ENCODE peak calls at places on chromosomes 3 and 15, in ten cellular contexts. J, T, S, U, B, I, P, A, F and R are unnamed samples.

GRCh38 chr15:73983211-73983727 is 8.8 kb downstream of the STOML1 start:
- ATAC-seq in T (peak; percentile 45), B (peak; percentile 82), P (no peak), A (peak; percentile 81), S (no peak), U (no peak), J (peak; percentile 67), I (no peak), F (peak; percentile 48), R (peak; percentile 89)

GRCh38 chr3:123499316-123499715 is 50.4 kb upstream of the ADCY5 start:
- ATAC-seq in T (peak; percentile 22), B (no peak), A (no peak), S (no peak), J (no peak), F (no peak), I (no peak), U (no peak), P (no peak), R (no peak)

GRCh38 chr3:124814620-124815421 is 72.3 kb downstream of the ITGB5 start:
- ATAC-seq in A (no peak), T (peak; percentile 39), S (no peak), U (no peak), I (no peak), B (no peak), P (no peak), J (no peak), F (no peak), R (no peak)

GRCh38 chr15:65829150-65829764 is 37.2 kb upstream of the DENND4A start:
- ATAC-seq in T (peak; percentile 12), P (peak; percentile 25), S (peak; percentile 57), B (no peak), I (peak; percentile 37), F (no peak), U (peak; percentile 48), A (no peak), J (no peak), R (peak; percentile 61)

GRCh38 chr15:64763874-64764273 is 11.5 kb downstream of the RBPMS2 start:
- ATAC-seq in S (no peak), B (no peak), P (no peak), F (no peak), U (no peak), J (no peak), I (no peak), T (no peak), A (no peak), R (no peak)

GRCh38 chr3:114314259-114314658 is 20.4 kb downstream of the TIGIT start:
- ATAC-seq in J (no peak), F (no peak), I (no peak), A (no peak), T (no peak), S (no peak), U (peak; percentile 49), B (no peak), P (no peak), R (no peak)

GRCh38 chr3:105526349-105527111 is 159.8 kb downstream of the ALCAM start:
- ATAC-seq in P (no peak), A (no peak), T (no peak), S (no peak), J (no peak), U (no peak), I (no peak), F (no peak), B (no peak), R (peak; percentile 40)

GRCh38 chr3:24160424-24160823 is 215.3 kb downstream of the NR1D2 start:
- ATAC-seq in P (no peak), T (peak; percentile 33), B (peak; percentile 32), I (no peak), J (no peak), S (no peak), U (no peak), F (peak; percentile 45), A (no peak), R (peak; percentile 19)

GRCh38 chr15:29259233-29259632 is 10.4 kb downstream of the NSMCE3 start:
- ATAC-seq in J (no peak), U (no peak), T (no peak), I (no peak), F (no peak), B (peak; percentile 40), S (no peak), P (no peak), A (no peak), R (no peak)

GRCh38 chr3:4061854-4062360 is 241.3 kb upstream of the SETMAR start:
- ATAC-seq in A (no peak), J (no peak), P (no peak), I (no peak), T (no peak), F (no peak), S (no peak), B (no peak), U (no peak), R (no peak)

GRCh38 chr3:17433866-17434265 is 308.6 kb downstream of the TBC1D5 start:
- ATAC-seq in I (no peak), T (no peak), S (no peak), J (no peak), A (no peak), U (no peak), F (no peak), P (no peak), B (no peak), R (no peak)

GRCh38 chr15:68795298-68795848 is 25.3 kb downstream of the ANP32A start:
- ATAC-seq in P (peak; percentile 75), U (peak; percentile 46), T (peak; percentile 92), S (peak; percentile 55), I (peak; percentile 79), F (peak; percentile 97), B (no peak), A (peak; percentile 93), J (peak; percentile 96), R (no peak)

GRCh38 chr15:53843869-53844569 is 84.6 kb upstream of the WDR72 start:
- ATAC-seq in P (no peak), F (no peak), T (peak; percentile 44), A (no peak), U (no peak), J (no peak), B (no peak), S (no peak), I (no peak), R (no peak)

GRCh38 chr15:50262533-50262932 is 3.0 kb downstream of the HDC start:
- ATAC-seq in B (no peak), A (no peak), P (peak; percentile 44), J (no peak), S (peak; percentile 83), U (peak; percentile 86), I (peak; percentile 59), F (no peak), T (no peak), R (no peak)

GRCh38 chr15:39270221-39270835 is 310.6 kb upstream of the THBS1 start:
- ATAC-seq in U (no peak), I (no peak), S (no peak), B (no peak), F (no peak), J (no peak), P (no peak), T (no peak), A (no peak), R (no peak)

GRCh38 chr3:62837145-62837787 is 38.0 kb downstream of the CADPS start:
- ATAC-seq in I (no peak), F (no peak), A (peak; percentile 21), T (no peak), B (no peak), U (no peak), J (peak; percentile 29), S (no peak), P (no peak), R (no peak)

GRCh38 chr3:112653209-112653871 is 12.4 kb upstream of the CCDC80 start:
- ATAC-seq in I (no peak), U (no peak), A (peak; percentile 94), J (peak; percentile 95), P (no peak), F (peak; percentile 94), T (peak; percentile 77), B (peak; percentile 97), S (no peak), R (peak; percentile 95)

GRCh38 chr3:194075802-194076460 is 60.0 kb upstream of the HES1 start:
- ATAC-seq in J (no peak), F (no peak), B (peak; percentile 92), I (no peak), S (no peak), T (peak; percentile 82), U (no peak), P (no peak), A (no peak), R (no peak)

GRCh38 chr3:183766107-183766506 is 59.3 kb downstream of the MAP6D1 start:
- ATAC-seq in P (no peak), A (no peak), J (no peak), I (no peak), U (no peak), B (no peak), F (no peak), T (peak; percentile 45), S (no peak), R (no peak)

GRCh38 chr3:197906023-197906849 is 43.8 kb upstream of the RPL35A start:
- ATAC-seq in T (peak; percentile 100), S (peak; percentile 69), U (peak; percentile 92), J (peak; percentile 99), F (peak; percentile 99), A (peak; percentile 99), B (peak; percentile 99), P (peak; percentile 98), I (peak; percentile 99), R (peak; percentile 98)

GRCh38 chr3:44981220-44981619 is 5.2 kb downstream of the EXOSC7 start:
- ATAC-seq in U (peak; percentile 40), T (peak; percentile 43), P (no peak), F (no peak), J (no peak), B (no peak), S (no peak), I (peak; percentile 47), A (no peak), R (no peak)

GRCh38 chr3:39090922-39091321 is 16.5 kb downstream of the GORASP1 start:
- ATAC-seq in T (no peak), P (no peak), B (no peak), S (no peak), U (peak; percentile 42), J (no peak), I (peak; percentile 19), F (no peak), A (no peak), R (no peak)

GRCh38 chr3:45497963-45498362 is 96.6 kb upstream of the LIMD1 start:
- ATAC-seq in P (no peak), J (no peak), B (no peak), I (peak; percentile 77), A (no peak), S (peak; percentile 96), U (peak; percentile 69), F (no peak), T (no peak), R (no peak)

GRCh38 chr15:40256642-40257235 is 17.9 kb downstream of the PAK6 start:
- ATAC-seq in T (no peak), P (no peak), B (no peak), I (peak; percentile 66), U (peak; percentile 91), F (no peak), S (no peak), J (no peak), A (no peak), R (peak; percentile 19)

GRCh38 chr15:39885099-39885777 is 34.8 kb downstream of the GPR176 start:
- ATAC-seq in U (no peak), J (no peak), I (no peak), B (no peak), F (no peak), T (no peak), A (peak; percentile 24), S (no peak), P (no peak), R (no peak)

GRCh38 chr15:60865507-60865906 is 363.6 kb downstream of the RORA start:
- ATAC-seq in U (no peak), F (no peak), A (peak; percentile 37), T (peak; percentile 22), S (no peak), P (peak; percentile 27), B (no peak), I (peak; percentile 57), J (peak; percentile 47), R (peak; percentile 24)

GRCh38 chr3:123099331-123100191 is 32.7 kb downstream of the PDIA5 start:
- ATAC-seq in I (no peak), T (no peak), P (no peak), S (no peak), J (no peak), F (no peak), A (no peak), U (no peak), B (no peak), R (no peak)

GRCh38 chr3:134846943-134847342 is 51.9 kb downstream of the EPHB1 start:
- ATAC-seq in T (peak; percentile 86), U (no peak), J (peak; percentile 92), B (peak; percentile 79), I (no peak), P (no peak), A (peak; percentile 74), S (no peak), F (peak; percentile 69), R (peak; percentile 99)